ENCODE peak calls at places on chromosomes 16 and 17, in four cellular contexts. N is GM12878, V is SK-N-SH, G is WTC11. J is an unnamed sample.

GRCh38 chr16:10332301-10332700 is 53.6 kb upstream of the ATF7IP2 start:
- DNase-seq in V (no peak), G (no peak), N (no peak), J (no peak)

GRCh38 chr16:83913234-83913633 is 14.3 kb downstream of the MLYCD start:
- DNase-seq in V (no peak), G (no peak), N (no peak), J (no peak)

GRCh38 chr16:85136705-85137322 is 24.5 kb upstream of the CIBAR2 start:
- DNase-seq in G (no peak), V (peak; percentile 74), N (no peak), J (no peak)

GRCh38 chr17:39675390-39676082 is 7.3 kb downstream of the PNMT start:
- DNase-seq in N (no peak), V (no peak), G (no peak), J (no peak)

GRCh38 chr17:18857864-18858566 is at the start of gene PRPSAP2:
- DNase-seq in V (peak; percentile 99), G (peak; percentile 95), N (peak; percentile 82), J (peak; percentile 94)

GRCh38 chr16:56608043-56608875 is at the start of gene MT2A:
- DNase-seq in G (peak; percentile 89), V (peak; percentile 95), N (no peak), J (peak; percentile 96)

GRCh38 chr17:78142113-78142861 is 3.9 kb upstream of the C17orf99 start:
- DNase-seq in G (no peak), N (no peak), V (no peak), J (peak; percentile 30)

GRCh38 chr17:80706454-80706853 is 161.8 kb downstream of the RPTOR start:
- DNase-seq in V (no peak), G (no peak), N (no peak), J (no peak)

GRCh38 chr17:80331820-80332219 is 71.2 kb downstream of the RNF213 start:
- DNase-seq in V (no peak), G (no peak), N (no peak), J (no peak)

GRCh38 chr17:75475851-75476250 is 19.4 kb downstream of the TMEM94 start:
- DNase-seq in N (no peak), V (no peak), G (no peak), J (no peak)

GRCh38 chr16:72940886-72941285 is 107.0 kb downstream of the ZFHX3 start:
- DNase-seq in V (no peak), G (no peak), N (no peak), J (no peak)

GRCh38 chr17:65278820-65279184 is 141.6 kb downstream of the RGS9 start:
- DNase-seq in V (no peak), G (no peak), N (no peak), J (no peak)

GRCh38 chr16:71339481-71340171 is 18.9 kb upstream of the CALB2 start:
- DNase-seq in V (no peak), G (no peak), N (no peak), J (no peak)

GRCh38 chr17:3798273-3799180 is 2.5 kb downstream of the ITGAE start:
- DNase-seq in V (no peak), G (no peak), N (no peak), J (no peak)

GRCh38 chr17:61402978-61403845 is 3.6 kb downstream of the TBX2 start:
- DNase-seq in V (peak; percentile 34), G (peak; percentile 47), N (no peak), J (no peak)

GRCh38 chr16:83906690-83907089 is 7.8 kb downstream of the MLYCD start:
- DNase-seq in V (no peak), N (no peak), G (no peak), J (no peak)

GRCh38 chr16:71628810-71629209 is 2.8 kb downstream of the MARVELD3 start:
- DNase-seq in N (no peak), G (no peak), V (no peak), J (no peak)

GRCh38 chr17:49638818-49639217 is 39.1 kb downstream of the SPOP start:
- DNase-seq in N (no peak), G (no peak), V (no peak), J (no peak)

GRCh38 chr17:43827596-43827995 is 5.3 kb downstream of the MPP3 start:
- DNase-seq in N (no peak), V (no peak), G (no peak), J (no peak)

GRCh38 chr17:4420692-4421131 is 13.0 kb upstream of the SPNS3 start:
- DNase-seq in G (peak; percentile 61), V (peak; percentile 81), N (peak; percentile 37), J (peak; percentile 74)

GRCh38 chr17:38960402-38960801 is 6.8 kb downstream of the FBXO47 start:
- DNase-seq in V (no peak), G (no peak), N (no peak), J (no peak)

GRCh38 chr17:61260061-61260797 is 139.4 kb upstream of the TBX2 start:
- DNase-seq in N (no peak), G (no peak), V (no peak), J (no peak)

GRCh38 chr17:74303300-74303699 is 22.7 kb upstream of the KIF19 start:
- DNase-seq in G (no peak), N (no peak), V (no peak), J (no peak)

GRCh38 chr17:65278050-65278819 is 141.1 kb downstream of the RGS9 start:
- DNase-seq in V (peak; percentile 89), N (no peak), G (peak; percentile 83), J (peak; percentile 70)

GRCh38 chr17:82463391-82463790 is 4.8 kb downstream of the NARF start:
- DNase-seq in G (no peak), V (no peak), N (no peak), J (no peak)

GRCh38 chr17:11282586-11282985 is 41.6 kb downstream of the SHISA6 start:
- DNase-seq in V (no peak), G (no peak), N (no peak), J (no peak)

GRCh38 chr16:70638814-70639792 is 7.3 kb upstream of the IL34 start:
- DNase-seq in N (no peak), G (no peak), V (peak; percentile 67), J (no peak)

GRCh38 chr16:81081007-81081406 is 4.0 kb upstream of the C16orf46 start:
- DNase-seq in V (no peak), G (no peak), N (no peak), J (no peak)

GRCh38 chr17:45573915-45574314 is 83.4 kb upstream of the PLEKHM1 start:
- DNase-seq in V (no peak), N (no peak), G (no peak), J (no peak)

GRCh38 chr17:83064021-83064731 is 15.2 kb upstream of the METRNL start:
- DNase-seq in V (peak; percentile 21), G (no peak), N (no peak), J (no peak)

GRCh38 chr16:22052985-22053384 is 39.4 kb upstream of the VWA3A start:
- DNase-seq in N (no peak), G (no peak), V (no peak), J (no peak)

GRCh38 chr17:80339118-80339517 is 75.8 kb upstream of the ENDOV start:
- DNase-seq in G (no peak), N (no peak), V (no peak), J (no peak)

DNA sequence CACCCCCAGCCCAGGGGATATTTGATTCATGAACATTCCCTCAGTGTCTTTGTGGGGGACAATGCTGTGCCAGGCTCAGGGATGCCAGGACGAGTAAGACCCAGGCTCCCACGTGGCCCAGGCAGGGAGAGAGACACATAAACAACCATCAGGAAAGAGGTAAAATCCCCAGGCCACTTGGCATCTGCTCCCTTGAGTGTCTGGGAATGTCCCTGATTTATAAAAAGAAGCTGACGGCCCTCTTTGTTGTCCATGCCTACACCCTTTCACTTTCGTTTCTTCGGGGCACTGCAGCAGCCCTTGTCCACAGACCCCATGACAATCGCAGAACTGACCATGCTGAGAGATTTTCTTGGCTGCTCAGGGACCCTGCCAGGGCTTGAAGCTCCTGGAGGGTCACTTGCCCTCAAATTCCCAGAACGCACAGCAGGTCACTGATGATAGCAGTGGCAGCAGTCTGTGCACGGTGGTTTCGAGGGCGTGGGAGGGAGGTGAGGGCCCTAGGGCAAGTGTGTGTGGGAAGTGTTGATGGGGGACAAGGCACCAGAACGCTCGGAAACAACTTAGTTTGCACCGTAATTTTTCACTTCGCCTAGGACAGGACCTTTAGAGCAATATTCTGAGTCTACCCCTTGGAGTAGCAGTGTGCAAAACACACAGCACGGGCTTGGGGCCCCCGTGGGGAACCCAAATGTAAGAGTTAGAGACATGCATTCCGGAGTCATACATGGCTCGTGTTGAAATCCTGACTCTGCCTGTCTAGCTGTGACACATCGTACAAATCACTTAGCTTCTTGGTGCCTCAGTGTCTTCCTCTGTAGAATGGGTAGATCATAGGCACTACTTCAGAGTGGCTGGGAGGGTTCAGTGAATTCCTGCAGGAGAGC is 4.7 kb downstream of the NOD2 start:
- DNase-seq in N (peak; percentile 65), V (no peak), G (no peak), J (no peak)
- TF ChIP-seq USF1 in N (peak; percentile 47), V (no peak), G (no peak), J (no peak)

DNA sequence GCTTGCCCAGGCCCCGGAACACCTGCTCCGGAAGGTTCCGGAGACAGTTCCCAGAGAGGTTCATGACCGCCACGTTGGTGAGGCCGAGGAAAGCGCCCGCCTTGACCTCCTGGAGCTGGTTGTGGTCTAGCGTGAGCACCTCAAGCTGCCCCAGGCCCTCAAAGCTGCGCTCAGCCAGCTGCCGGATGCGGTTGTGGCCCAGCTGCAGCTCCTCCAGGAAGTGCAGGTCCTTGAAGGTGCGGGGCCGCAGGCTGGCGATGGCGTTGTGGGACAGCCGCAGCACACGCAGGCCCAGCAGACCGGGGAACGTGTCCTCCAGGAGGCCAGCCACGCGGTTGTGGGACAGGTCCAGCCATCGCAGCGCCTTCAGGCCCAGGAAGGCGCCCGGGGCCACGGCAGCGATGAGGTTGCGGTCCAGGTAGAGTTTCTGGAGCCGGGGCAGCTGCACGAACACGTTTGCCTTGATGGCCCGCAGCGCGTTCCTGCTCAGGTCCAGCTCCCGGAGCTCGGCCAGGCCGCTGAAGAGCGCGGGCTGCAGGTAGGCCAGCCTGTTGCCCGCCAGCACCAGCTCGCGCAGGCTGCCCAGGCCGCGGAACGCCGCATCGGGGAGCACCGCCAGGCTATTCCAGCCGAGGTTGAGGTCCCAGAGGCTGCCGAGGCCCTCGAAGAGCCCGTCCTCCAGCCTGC is 2.1 kb downstream of the IGFALS start:
- DNase-seq in N (no peak), G (peak; percentile 17), V (no peak), J (no peak)
- TF ChIP-seq USF1 in N (no peak), G (no peak), V (no peak), J (no peak)

GRCh38 chr17:7435676-7436555 is 681 bp downstream of the TMEM102 start:
- DNase-seq in G (peak; percentile 68), V (peak; percentile 57), N (no peak), J (peak; percentile 57)
- TF ChIP-seq USF1 in G (peak; percentile 67), V (no peak), N (no peak), J (no peak)

DNA sequence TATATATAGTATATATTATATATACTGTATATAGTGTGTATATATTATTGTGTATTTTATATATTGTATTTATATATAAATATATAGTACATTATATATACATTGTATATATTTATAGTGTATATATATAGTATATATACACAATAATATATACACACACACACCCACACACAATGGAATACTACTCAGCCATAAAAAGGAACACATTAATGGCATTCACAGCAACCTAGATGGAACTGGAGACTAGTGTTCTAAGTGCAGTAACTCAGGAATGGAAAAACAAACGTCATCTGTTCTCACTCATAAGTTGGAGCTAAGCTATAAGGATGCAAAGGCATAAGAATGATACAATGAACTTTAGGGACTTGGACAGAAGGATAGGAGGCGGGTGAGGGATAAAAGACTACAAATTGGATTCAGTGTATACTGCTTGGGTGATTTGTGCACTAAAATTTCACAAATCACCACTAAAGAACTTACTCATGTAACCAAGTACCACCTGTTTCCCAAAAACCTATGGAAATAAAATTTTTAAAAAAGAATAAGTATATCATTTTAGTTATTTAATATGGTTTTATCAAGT is 201.9 kb upstream of the CDH11 start:
- DNase-seq in G (no peak), N (no peak), V (no peak), J (no peak)
- TF ChIP-seq USF1 in G (no peak), N (no peak), V (no peak), J (no peak)

J was measured in K562.